ENCODE peak calls at places on chromosomes 2 and 18, in nine cellular contexts. O is uterus, Z is IMR-90, E is spleen, J is right lobe of liver, A is tibial nerve, S is K562, B is transverse colon, Y is sigmoid colon. G is an unnamed sample.

GRCh38 chr2:116491292-116491691 is 1323.2 kb upstream of the DDX18 start:
- DNase-seq in O (no peak), Z (no peak), E (no peak), J (no peak), A (no peak), S (no peak), B (no peak), Y (no peak), G (no peak)

GRCh38 chr18:7941533-7941932 is 374.4 kb downstream of the PTPRM start:
- DNase-seq in O (no peak), Z (no peak), E (no peak), J (no peak), A (no peak), S (no peak), B (peak), Y (no peak), G (no peak)

GRCh38 chr2:29223851-29224692 is 108.9 kb downstream of the CLIP4 start:
- DNase-seq in O (peak), Z (peak), E (peak), J (no peak), A (peak), S (no peak), B (peak), Y (peak), G (peak)

GRCh38 chr2:197827618-197828017 is 23.2 kb downstream of the PLCL1 start:
- DNase-seq in O (no peak), Z (no peak), E (no peak), J (no peak), A (no peak), S (no peak), B (no peak), Y (no peak), G (no peak)

GRCh38 chr2:75221872-75222271 is 22.6 kb upstream of the TACR1 start:
- DNase-seq in O (no peak), Z (peak), E (no peak), J (no peak), A (no peak), S (no peak), B (no peak), Y (no peak), G (no peak)

GRCh38 chr2:105329197-105329554 is 359 bp downstream of the TGFBRAP1 start:
- DNase-seq in O (no peak), Z (no peak), E (no peak), J (no peak), A (no peak), S (no peak), B (no peak), Y (peak), G (no peak)

GRCh38 chr2:152525277-152525838 is 190.4 kb downstream of the FMNL2 start:
- DNase-seq in O (no peak), Z (peak), E (no peak), J (no peak), A (no peak), S (no peak), B (peak), Y (no peak), G (no peak)

GRCh38 chr2:187299122-187299906 is 148.7 kb downstream of the CALCRL start:
- DNase-seq in O (no peak), Z (no peak), E (no peak), J (no peak), A (no peak), S (no peak), B (no peak), Y (no peak), G (no peak)

GRCh38 chr2:42795275-42795674 is 2.9 kb upstream of the HAAO start:
- DNase-seq in O (no peak), Z (no peak), E (no peak), J (no peak), A (no peak), S (no peak), B (no peak), Y (no peak), G (no peak)

GRCh38 chr18:69998523-69998987 is 50.9 kb upstream of the CD226 start:
- DNase-seq in O (no peak), Z (no peak), E (no peak), J (no peak), A (no peak), S (no peak), B (no peak), Y (no peak), G (no peak)

GRCh38 chr2:165594935-165595255 is 125.4 kb downstream of the CSRNP3 start:
- DNase-seq in O (no peak), Z (no peak), E (no peak), J (no peak), A (no peak), S (no peak), B (no peak), Y (no peak), G (no peak)

GRCh38 chr2:38505779-38506178 is 96.9 kb downstream of the HNRNPLL start:
- DNase-seq in O (peak), Z (peak), E (no peak), J (peak), A (peak), S (no peak), B (peak), Y (peak), G (no peak)

GRCh38 chr2:56263876-56264275 is 80.1 kb downstream of the CCDC85A start:
- DNase-seq in O (no peak), Z (no peak), E (no peak), J (no peak), A (no peak), S (no peak), B (no peak), Y (no peak), G (no peak)

GRCh38 chr18:31591113-31591512 is 564 bp upstream of the TTR start:
- DNase-seq in O (no peak), Z (no peak), E (no peak), J (no peak), A (no peak), S (no peak), B (no peak), Y (no peak), G (no peak)

GRCh38 chr2:232441147-232441651 is 14.8 kb upstream of the ALPI start:
- DNase-seq in O (no peak), Z (no peak), E (no peak), J (peak), A (no peak), S (no peak), B (no peak), Y (no peak), G (no peak)

GRCh38 chr18:45168883-45169585 is 446.2 kb upstream of the SLC14A2 start:
- DNase-seq in O (no peak), Z (peak), E (no peak), J (no peak), A (peak), S (no peak), B (no peak), Y (no peak), G (peak)

GRCh38 chr18:7585272-7585670 is 18.2 kb downstream of the PTPRM start:
- DNase-seq in O (no peak), Z (no peak), E (no peak), J (no peak), A (no peak), S (no peak), B (no peak), Y (no peak), G (no peak)

GRCh38 chr18:35861367-35862114 is 110.9 kb upstream of the RMP24 start:
- DNase-seq in O (no peak), Z (no peak), E (no peak), J (no peak), A (no peak), S (no peak), B (no peak), Y (no peak), G (no peak)

GRCh38 chr2:53021285-53021684 is 746.3 kb upstream of the CHAC2 start:
- DNase-seq in O (no peak), Z (peak), E (no peak), J (no peak), A (no peak), S (no peak), B (no peak), Y (no peak), G (no peak)

GRCh38 chr2:160353166-160353565 is 140.4 kb downstream of the RBMS1 start:
- DNase-seq in O (no peak), Z (no peak), E (no peak), J (no peak), A (no peak), S (no peak), B (no peak), Y (no peak), G (no peak)

GRCh38 chr18:22703883-22704626 is 229.1 kb upstream of the RBBP8 start:
- DNase-seq in O (no peak), Z (peak), E (no peak), J (no peak), A (peak), S (peak), B (no peak), Y (no peak), G (no peak)

GRCh38 chr2:153510996-153511395 is 32.4 kb upstream of the RPRM start:
- DNase-seq in O (no peak), Z (no peak), E (no peak), J (no peak), A (no peak), S (no peak), B (no peak), Y (no peak), G (no peak)

GRCh38 chr2:201856561-201856960 is 50.2 kb downstream of the CDK15 start:
- DNase-seq in O (no peak), Z (no peak), E (no peak), J (no peak), A (no peak), S (no peak), B (no peak), Y (no peak), G (no peak)

GRCh38 chr2:36663851-36664715 is 32.4 kb upstream of the VIT start:
- DNase-seq in O (peak), Z (peak), E (no peak), J (no peak), A (peak), S (peak), B (no peak), Y (no peak), G (no peak)

GRCh38 chr2:171390941-171391516 is 42.8 kb downstream of the METTL8 start:
- DNase-seq in O (no peak), Z (peak), E (no peak), J (no peak), A (no peak), S (no peak), B (no peak), Y (no peak), G (no peak)

GRCh38 chr2:158191569-158191968 is 89.9 kb downstream of the UPP2 start:
- DNase-seq in O (no peak), Z (no peak), E (no peak), J (no peak), A (no peak), S (no peak), B (no peak), Y (no peak), G (no peak)

GRCh38 chr2:72050734-72051133 is 96.9 kb downstream of the CYP26B1 start:
- DNase-seq in O (no peak), Z (no peak), E (no peak), J (no peak), A (no peak), S (no peak), B (no peak), Y (no peak), G (no peak)

GRCh38 chr18:64276736-64277135 is 127.8 kb upstream of the LINC00305 start:
- DNase-seq in O (no peak), Z (no peak), E (no peak), J (no peak), A (no peak), S (no peak), B (no peak), Y (no peak), G (no peak)

GRCh38 chr2:178315488-178315948 is 121.2 kb downstream of the OSBPL6 start:
- DNase-seq in O (no peak), Z (no peak), E (no peak), J (no peak), A (no peak), S (peak), B (no peak), Y (no peak), G (no peak)

GRCh38 chr2:161136696-161137324 is 23.4 kb upstream of the TANK start:
- DNase-seq in O (no peak), Z (peak), E (no peak), J (no peak), A (peak), S (no peak), B (no peak), Y (no peak), G (no peak)

GRCh38 chr18:13394794-13395193 is 176.2 kb downstream of the LDLRAD4 start:
- DNase-seq in O (no peak), Z (no peak), E (no peak), J (no peak), A (no peak), S (peak), B (no peak), Y (no peak), G (no peak)

GRCh38 chr2:72153026-72153791 is 5.5 kb upstream of the CYP26B1 start:
- DNase-seq in O (no peak), Z (no peak), E (no peak), J (no peak), A (peak), S (no peak), B (no peak), Y (no peak), G (peak)

GRCh38 chr2:23221236-23221635 is 163.7 kb upstream of the KLHL29 start:
- DNase-seq in O (no peak), Z (no peak), E (no peak), J (no peak), A (no peak), S (no peak), B (no peak), Y (no peak), G (no peak)

GRCh38 chr2:33848486-33848885 is 249.4 kb upstream of the FAM98A start:
- DNase-seq in O (no peak), Z (peak), E (no peak), J (no peak), A (no peak), S (no peak), B (no peak), Y (no peak), G (no peak)

GRCh38 chr2:228987441-228988155 is 283.5 kb downstream of the PID1 start:
- DNase-seq in O (no peak), Z (no peak), E (no peak), J (no peak), A (no peak), S (no peak), B (no peak), Y (no peak), G (no peak)

GRCh38 chr18:44841769-44842587 is 161.3 kb downstream of the SETBP1 start:
- DNase-seq in O (no peak), Z (no peak), E (no peak), J (no peak), A (no peak), S (no peak), B (no peak), Y (no peak), G (no peak)

DNA sequence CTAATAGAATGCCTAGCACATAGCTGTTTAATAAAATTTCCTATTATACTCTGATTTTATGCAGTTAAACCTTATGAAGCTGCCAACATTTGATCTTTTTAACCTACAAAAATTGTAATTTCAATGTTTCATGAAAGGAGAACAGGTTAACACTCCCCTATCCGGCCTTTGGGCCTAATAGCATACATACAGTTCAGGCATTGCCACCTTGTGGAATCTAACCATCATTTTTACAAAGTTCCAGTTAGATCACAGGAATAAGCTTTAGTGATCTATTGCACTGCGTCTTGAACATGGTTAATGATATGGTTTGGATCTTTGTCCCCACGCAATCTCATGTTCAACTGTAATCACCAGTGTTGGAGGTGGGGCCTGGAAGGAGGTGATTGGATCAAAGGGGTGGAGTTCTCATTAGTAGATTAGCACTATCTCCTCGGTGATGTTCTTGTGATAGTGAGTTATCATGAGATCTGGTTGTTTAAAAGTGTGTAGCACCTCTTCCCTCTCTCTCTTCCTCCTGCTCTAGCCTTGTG is 58.2 kb upstream of the NEUROD1 start:
- DNase-seq in O (no peak), Z (no peak), E (no peak), J (no peak), A (no peak), S (no peak), B (no peak), Y (no peak), G (no peak)
- TF ChIP-seq CTCF in O (no peak), Z (no peak), E (no peak), J (no peak), A (no peak), S (no peak), B (no peak), Y (no peak), G (no peak)

GRCh38 chr18:50853863-50854271 is 25.1 kb upstream of the ME2 start:
- DNase-seq in O (no peak), Z (peak), E (no peak), J (no peak), A (no peak), S (no peak), B (peak), Y (peak), G (no peak)
- H3K4me3 ChIP-seq in O (no peak), Z (no peak), E (no peak), J (no peak), A (no peak), S (no peak), B (no peak), Y (no peak), G (no peak)

GRCh38 chr2:241381872-241382271 is 25.8 kb downstream of the FARP2 start:
- DNase-seq in O (no peak), Z (no peak), E (no peak), J (no peak), A (no peak), S (no peak), B (no peak), Y (no peak), G (no peak)
- TF ChIP-seq POLR2A in O (no peak), Z (no peak), E (no peak), J (no peak), A (no peak), S (no peak), B (no peak), Y (no peak), G (no peak)

GRCh38 chr2:30230479-30230854 is 867 bp upstream of the LBH start:
- DNase-seq in O (peak), Z (peak), E (peak), J (no peak), A (no peak), S (peak), B (no peak), Y (peak), G (no peak)
- TF ChIP-seq CTCF in O (no peak), Z (peak), E (no peak), J (no peak), A (no peak), S (no peak), B (no peak), Y (no peak), G (no peak)

GRCh38 chr2:949384-949893 is 1.2 kb upstream of the SNTG2 start:
- DNase-seq in O (no peak), Z (no peak), E (no peak), J (no peak), A (peak), S (no peak), B (no peak), Y (no peak), G (no peak)
- H3K4me3 ChIP-seq in O (peak), Z (no peak), E (peak), J (peak), A (peak), S (no peak), B (peak), Y (no peak), G (peak)

GRCh38 chr2:175181104-175181876 is at the start of gene ATP5MC3:
- DNase-seq in O (peak), Z (peak), E (peak), J (peak), A (peak), S (peak), B (peak), Y (peak), G (peak)
- TF ChIP-seq POLR2A in O (no peak), Z (peak), E (no peak), J (peak), A (peak), S (peak), B (peak), Y (peak), G (no peak)

DNA sequence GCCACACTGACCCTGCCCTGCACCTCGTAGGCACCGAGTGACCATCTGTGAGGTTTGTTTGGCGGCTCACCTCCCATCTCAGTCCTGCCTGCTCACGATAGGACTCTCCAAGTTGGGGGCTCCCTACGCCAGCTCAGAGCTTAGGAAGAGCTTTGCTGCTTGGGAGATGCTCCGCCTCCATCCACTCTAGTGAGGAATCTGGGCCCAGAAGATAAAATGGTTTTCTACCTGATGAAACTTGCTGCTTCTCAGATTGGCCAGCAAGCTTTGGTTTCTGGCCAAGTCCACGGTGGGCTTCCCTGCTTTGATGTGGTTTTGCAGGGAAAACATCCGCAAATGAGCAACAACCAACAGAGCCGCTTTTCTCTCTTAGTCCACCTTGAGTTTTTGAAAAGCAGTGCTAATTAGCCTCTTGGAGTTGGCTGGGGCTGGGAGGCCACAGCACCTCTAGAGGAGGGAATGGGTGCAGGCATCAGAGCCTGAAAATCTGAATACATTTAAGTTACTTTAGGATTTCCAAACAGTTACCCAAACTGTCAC is 42.2 kb downstream of the THNSL2 start:
- DNase-seq in O (no peak), Z (peak), E (no peak), J (no peak), A (no peak), S (peak), B (no peak), Y (no peak), G (no peak)
- TF ChIP-seq CTCF in O (no peak), Z (peak), E (no peak), J (peak), A (no peak), S (peak), B (peak), Y (no peak), G (no peak)

GRCh38 chr2:127615511-127616166 is 30.3 kb upstream of the GPR17 start:
- DNase-seq in O (no peak), Z (no peak), E (peak), J (no peak), A (no peak), S (no peak), B (peak), Y (peak), G (peak)
- H3K4me3 ChIP-seq in O (no peak), Z (no peak), E (no peak), J (no peak), A (no peak), S (no peak), B (no peak), Y (no peak), G (no peak)

GRCh38 chr2:70124983-70125480 is 37.8 kb downstream of the PCBP1 start:
- DNase-seq in O (peak), Z (peak), E (peak), J (peak), A (peak), S (peak), B (peak), Y (peak), G (peak)
- TF ChIP-seq POLR2A in O (no peak), Z (no peak), E (no peak), J (peak), A (peak), S (no peak), B (no peak), Y (peak), G (no peak)

DNA sequence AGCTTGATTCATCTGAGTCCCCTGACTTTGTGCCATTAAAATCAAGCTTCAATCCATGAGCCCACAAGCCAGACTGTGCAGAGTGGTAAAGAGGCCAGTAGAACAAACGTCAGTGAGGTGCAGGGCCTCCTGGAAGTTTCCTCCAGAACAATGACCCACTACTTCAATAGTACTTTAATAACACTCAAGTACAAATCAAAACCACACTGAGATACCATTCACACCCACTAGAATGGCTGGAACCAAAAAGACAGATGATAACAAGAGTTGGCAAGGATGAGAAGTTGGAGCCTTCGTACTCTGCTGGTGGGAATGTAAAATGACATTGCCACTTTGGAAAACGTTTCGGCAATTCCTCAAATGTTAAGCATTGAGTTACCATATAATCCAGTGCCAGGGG is 181.1 kb downstream of the TMEM163 start:
- DNase-seq in O (no peak), Z (no peak), E (no peak), J (no peak), A (no peak), S (no peak), B (no peak), Y (no peak), G (no peak)
- TF ChIP-seq CTCF in O (no peak), Z (no peak), E (no peak), J (no peak), A (no peak), S (no peak), B (no peak), Y (no peak), G (no peak)